ENCODE peak calls at places on chromosomes 12 and 14, in six cellular contexts. One of them, this sample, is unnamed.

GRCh38 chr12:131115766-131116165 is 162.1 kb downstream of the ADGRD1 start:
- DNase-seq in neuronal stem cell: no peak
- DNase-seq in IMR-90: no peak
- DNase-seq in mesenchymal stem cell: no peak
- DNase-seq in H1: no peak
- DNase-seq in trophoblast cell: no peak
- DNase-seq in this sample: no peak

GRCh38 chr14:101112351-101113107 is 209.0 kb upstream of the RTL1 start:
- DNase-seq in neuronal stem cell: no peak
- DNase-seq in IMR-90: no peak
- DNase-seq in mesenchymal stem cell: no peak
- DNase-seq in H1: no peak
- DNase-seq in trophoblast cell: no peak
- DNase-seq in this sample: no peak

GRCh38 chr12:28231248-28231647 is 41.0 kb downstream of the CCDC91 start:
- DNase-seq in neuronal stem cell: no peak
- DNase-seq in IMR-90: no peak
- DNase-seq in mesenchymal stem cell: no peak
- DNase-seq in H1: no peak
- DNase-seq in trophoblast cell: no peak
- DNase-seq in this sample: no peak

GRCh38 chr12:76308866-76309265 is 39.3 kb downstream of the BBS10 start:
- DNase-seq in neuronal stem cell: no peak
- DNase-seq in IMR-90: no peak
- DNase-seq in mesenchymal stem cell: no peak
- DNase-seq in H1: no peak
- DNase-seq in trophoblast cell: no peak
- DNase-seq in this sample: no peak

GRCh38 chr14:28926091-28926490 is 159.5 kb downstream of the FOXG1 start:
- DNase-seq in neuronal stem cell: no peak
- DNase-seq in IMR-90: no peak
- DNase-seq in mesenchymal stem cell: no peak
- DNase-seq in H1: no peak
- DNase-seq in trophoblast cell: no peak
- DNase-seq in this sample: no peak

GRCh38 chr12:32983968-32984367 is 87.4 kb upstream of the PKP2 start:
- DNase-seq in neuronal stem cell: no peak
- DNase-seq in IMR-90: no peak
- DNase-seq in mesenchymal stem cell: no peak
- DNase-seq in H1: peak; percentile 17
- DNase-seq in trophoblast cell: peak; percentile 57
- DNase-seq in this sample: peak; percentile 76

GRCh38 chr14:96273629-96274028 is 17.6 kb downstream of the BDKRB1 start:
- DNase-seq in neuronal stem cell: no peak
- DNase-seq in IMR-90: no peak
- DNase-seq in mesenchymal stem cell: no peak
- DNase-seq in H1: no peak
- DNase-seq in trophoblast cell: no peak
- DNase-seq in this sample: no peak

GRCh38 chr14:73633517-73634332 is 11.1 kb upstream of the DNAL1 start:
- DNase-seq in neuronal stem cell: peak; percentile 67
- DNase-seq in IMR-90: peak; percentile 69
- DNase-seq in mesenchymal stem cell: peak; percentile 72
- DNase-seq in H1: no peak
- DNase-seq in trophoblast cell: peak; percentile 46
- DNase-seq in this sample: peak; percentile 63

GRCh38 chr14:95033851-95034622 is 123.3 kb downstream of the DICER1 start:
- DNase-seq in neuronal stem cell: no peak
- DNase-seq in IMR-90: no peak
- DNase-seq in mesenchymal stem cell: no peak
- DNase-seq in H1: no peak
- DNase-seq in trophoblast cell: no peak
- DNase-seq in this sample: no peak

GRCh38 chr14:88476825-88477224 is 78.0 kb downstream of the PTPN21 start:
- DNase-seq in neuronal stem cell: no peak
- DNase-seq in IMR-90: no peak
- DNase-seq in mesenchymal stem cell: no peak
- DNase-seq in H1: no peak
- DNase-seq in trophoblast cell: no peak
- DNase-seq in this sample: no peak

GRCh38 chr12:67068773-67069450 is 200.2 kb upstream of the CAND1 start:
- DNase-seq in neuronal stem cell: peak; percentile 66
- DNase-seq in IMR-90: peak; percentile 7
- DNase-seq in mesenchymal stem cell: peak; percentile 46
- DNase-seq in H1: peak; percentile 25
- DNase-seq in trophoblast cell: peak; percentile 63
- DNase-seq in this sample: peak; percentile 74

GRCh38 chr12:78062781-78063180 is 232.1 kb downstream of the NAV3 start:
- DNase-seq in neuronal stem cell: no peak
- DNase-seq in IMR-90: peak; percentile 83
- DNase-seq in mesenchymal stem cell: peak; percentile 40
- DNase-seq in H1: no peak
- DNase-seq in trophoblast cell: no peak
- DNase-seq in this sample: no peak

GRCh38 chr12:70698345-70698744 is 61.1 kb upstream of the PTPRB start:
- DNase-seq in neuronal stem cell: no peak
- DNase-seq in IMR-90: no peak
- DNase-seq in mesenchymal stem cell: no peak
- DNase-seq in H1: no peak
- DNase-seq in trophoblast cell: no peak
- DNase-seq in this sample: no peak

GRCh38 chr12:93242154-93242958 is 135.4 kb upstream of the NUDT4 start:
- DNase-seq in neuronal stem cell: no peak
- DNase-seq in IMR-90: no peak
- DNase-seq in mesenchymal stem cell: no peak
- DNase-seq in H1: no peak
- DNase-seq in trophoblast cell: no peak
- DNase-seq in this sample: no peak

GRCh38 chr12:115370650-115371049 is 686.7 kb upstream of the TBX3 start:
- DNase-seq in neuronal stem cell: no peak
- DNase-seq in IMR-90: no peak
- DNase-seq in mesenchymal stem cell: peak; percentile 9
- DNase-seq in H1: no peak
- DNase-seq in trophoblast cell: no peak
- DNase-seq in this sample: no peak

GRCh38 chr14:95683793-95684192 is 2.4 kb upstream of the TCL1B start:
- DNase-seq in neuronal stem cell: no peak
- DNase-seq in IMR-90: no peak
- DNase-seq in mesenchymal stem cell: no peak
- DNase-seq in H1: no peak
- DNase-seq in trophoblast cell: peak; percentile 21
- DNase-seq in this sample: peak; percentile 72

GRCh38 chr12:6620885-6621274 is 13.7 kb upstream of the CHD4 start:
- DNase-seq in neuronal stem cell: no peak
- DNase-seq in IMR-90: no peak
- DNase-seq in mesenchymal stem cell: no peak
- DNase-seq in H1: no peak
- DNase-seq in trophoblast cell: no peak
- DNase-seq in this sample: no peak

GRCh38 chr12:45257185-45257585 is 41.3 kb downstream of the ANO6 start:
- DNase-seq in neuronal stem cell: no peak
- DNase-seq in IMR-90: no peak
- DNase-seq in mesenchymal stem cell: no peak
- DNase-seq in H1: no peak
- DNase-seq in trophoblast cell: no peak
- DNase-seq in this sample: no peak
- H2AK5ac ChIP-seq in neuronal stem cell: no peak overlapping the region
- H2AK5ac ChIP-seq in IMR-90: peak overlapping the region; percentile 36
- H2AK5ac ChIP-seq in mesenchymal stem cell: no peak overlapping the region
- H2AK5ac ChIP-seq in H1: peak overlapping the region; percentile 32
- H2AK5ac ChIP-seq in trophoblast cell: peak overlapping the region; percentile 11
- H2AK5ac ChIP-seq in this sample: no peak overlapping the region

GRCh38 chr12:24948816-24949722 is at the start of gene BCAT1:
- DNase-seq in neuronal stem cell: peak; percentile 48
- DNase-seq in IMR-90: peak; percentile 88
- DNase-seq in mesenchymal stem cell: peak; percentile 89
- DNase-seq in H1: peak; percentile 57
- DNase-seq in trophoblast cell: peak; percentile 48
- DNase-seq in this sample: peak; percentile 86

GRCh38 chr12:24947541-24948451 is 1.1 kb downstream of the BCAT1 start:
- DNase-seq in neuronal stem cell: no peak
- DNase-seq in IMR-90: no peak
- DNase-seq in mesenchymal stem cell: peak; percentile 50
- DNase-seq in H1: no peak
- DNase-seq in trophoblast cell: no peak
- DNase-seq in this sample: no peak

GRCh38 chr12:24948452-24948815 is 467 bp downstream of the BCAT1 start:
- DNase-seq in neuronal stem cell: peak; percentile 26
- DNase-seq in IMR-90: peak; percentile 54
- DNase-seq in mesenchymal stem cell: peak; percentile 51
- DNase-seq in H1: no peak
- DNase-seq in trophoblast cell: no peak
- DNase-seq in this sample: peak; percentile 59

GRCh38 chr12:24952389-24952788 is 3.5 kb upstream of the BCAT1 start:
- DNase-seq in neuronal stem cell: no peak
- DNase-seq in IMR-90: no peak
- DNase-seq in mesenchymal stem cell: no peak
- DNase-seq in H1: no peak
- DNase-seq in trophoblast cell: no peak
- DNase-seq in this sample: no peak

GRCh38 chr12:24950231-24950834 is 1.4 kb upstream of the BCAT1 start:
- DNase-seq in neuronal stem cell: no peak
- DNase-seq in IMR-90: no peak
- DNase-seq in mesenchymal stem cell: peak; percentile 21
- DNase-seq in H1: no peak
- DNase-seq in trophoblast cell: no peak
- DNase-seq in this sample: no peak
- H4K8ac ChIP-seq in neuronal stem cell: no peak overlapping the region
- H4K8ac ChIP-seq in IMR-90: peak overlapping the region; percentile 30
- H4K8ac ChIP-seq in mesenchymal stem cell: no peak overlapping the region
- H4K8ac ChIP-seq in H1: no peak overlapping the region
- H4K8ac ChIP-seq in trophoblast cell: no peak overlapping the region
- H4K8ac ChIP-seq in this sample: no peak overlapping the region

DNA sequence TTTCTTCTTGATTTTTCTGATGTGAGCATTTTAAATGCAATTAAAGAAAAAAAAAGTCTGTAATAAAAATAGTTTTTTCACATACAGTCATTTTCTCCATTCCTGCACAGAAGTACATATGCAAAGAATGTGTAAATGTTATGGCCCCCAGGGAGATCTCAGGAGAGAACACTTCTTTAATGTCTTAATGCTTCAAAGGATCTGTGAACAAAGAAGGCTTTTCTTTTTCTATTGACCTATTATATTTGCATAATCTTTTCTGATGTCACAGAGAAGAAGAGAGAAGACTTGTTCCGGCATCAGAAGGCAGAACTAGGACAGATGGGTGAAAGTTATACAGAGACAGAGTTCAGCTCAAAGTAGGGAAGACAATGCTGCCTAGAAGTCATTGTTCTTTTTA is 413.5 kb upstream of the STXBP6 start:
- DNase-seq in neuronal stem cell: no peak
- DNase-seq in IMR-90: no peak
- DNase-seq in mesenchymal stem cell: no peak
- DNase-seq in H1: no peak
- DNase-seq in trophoblast cell: no peak
- DNase-seq in this sample: no peak
- H3K9me3 ChIP-seq in neuronal stem cell: no peaks in the 10 kb centered on the region
- H3K9me3 ChIP-seq in IMR-90: peaks cover 14% of the 10 kb centered on the region
- H3K9me3 ChIP-seq in mesenchymal stem cell: no peaks in the 10 kb centered on the region
- H3K9me3 ChIP-seq in H1: no peaks in the 10 kb centered on the region
- H3K9me3 ChIP-seq in trophoblast cell: no peaks in the 10 kb centered on the region
- H3K9me3 ChIP-seq in this sample: no peaks in the 10 kb centered on the region

DNA sequence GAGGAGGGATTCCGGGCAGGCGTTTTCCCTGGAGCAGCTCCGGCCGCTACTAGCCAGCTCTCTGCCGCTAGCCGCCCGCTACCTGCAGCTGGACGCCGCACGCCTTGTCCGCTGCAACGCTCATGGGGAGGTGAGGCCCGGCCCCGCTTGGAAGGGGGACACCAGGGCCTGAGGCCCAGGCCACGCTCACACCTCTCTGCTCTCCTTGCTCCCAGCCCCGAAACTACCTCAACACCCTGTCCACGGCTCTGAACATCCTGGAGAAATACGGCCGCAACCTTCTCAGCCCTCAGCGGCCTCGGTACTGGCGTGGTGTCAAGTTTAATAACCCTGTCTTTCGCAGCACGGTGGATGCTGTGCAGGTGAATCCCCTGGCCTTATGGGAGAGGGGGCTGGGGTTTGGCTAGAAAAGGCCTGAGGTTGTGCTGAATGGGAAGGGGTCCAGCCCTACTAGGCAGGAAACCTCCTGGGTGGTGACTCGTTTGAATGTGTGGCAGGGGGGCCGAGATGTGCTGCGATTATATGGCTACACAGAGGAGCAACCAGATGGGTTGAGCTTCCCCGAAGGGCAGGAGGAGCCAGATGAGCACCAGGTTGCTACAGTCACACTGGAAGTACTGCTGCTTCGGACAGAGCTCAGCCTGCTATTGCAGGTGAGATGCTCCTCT is 597 bp downstream of the RNF31 start:
- DNase-seq in neuronal stem cell: no peak
- DNase-seq in IMR-90: no peak
- DNase-seq in mesenchymal stem cell: no peak
- DNase-seq in H1: no peak
- DNase-seq in trophoblast cell: no peak
- DNase-seq in this sample: no peak
- H2AK5ac ChIP-seq in neuronal stem cell: peak overlapping the region; percentile 86
- H2AK5ac ChIP-seq in IMR-90: peak overlapping the region; percentile 82
- H2AK5ac ChIP-seq in mesenchymal stem cell: peak overlapping the region; percentile 10
- H2AK5ac ChIP-seq in H1: no peak overlapping the region
- H2AK5ac ChIP-seq in trophoblast cell: peak overlapping the region; percentile 14
- H2AK5ac ChIP-seq in this sample: no peak overlapping the region

GRCh38 chr14:30607156-30607780 is 14.9 kb upstream of the SCFD1 start:
- DNase-seq in neuronal stem cell: no peak
- DNase-seq in IMR-90: peak; percentile 56
- DNase-seq in mesenchymal stem cell: peak; percentile 17
- DNase-seq in H1: no peak
- DNase-seq in trophoblast cell: no peak
- DNase-seq in this sample: no peak
- H4K8ac ChIP-seq in neuronal stem cell: no peak overlapping the region
- H4K8ac ChIP-seq in IMR-90: no peak overlapping the region
- H4K8ac ChIP-seq in mesenchymal stem cell: no peak overlapping the region
- H4K8ac ChIP-seq in H1: no peak overlapping the region
- H4K8ac ChIP-seq in trophoblast cell: no peak overlapping the region
- H4K8ac ChIP-seq in this sample: no peak overlapping the region

DNA sequence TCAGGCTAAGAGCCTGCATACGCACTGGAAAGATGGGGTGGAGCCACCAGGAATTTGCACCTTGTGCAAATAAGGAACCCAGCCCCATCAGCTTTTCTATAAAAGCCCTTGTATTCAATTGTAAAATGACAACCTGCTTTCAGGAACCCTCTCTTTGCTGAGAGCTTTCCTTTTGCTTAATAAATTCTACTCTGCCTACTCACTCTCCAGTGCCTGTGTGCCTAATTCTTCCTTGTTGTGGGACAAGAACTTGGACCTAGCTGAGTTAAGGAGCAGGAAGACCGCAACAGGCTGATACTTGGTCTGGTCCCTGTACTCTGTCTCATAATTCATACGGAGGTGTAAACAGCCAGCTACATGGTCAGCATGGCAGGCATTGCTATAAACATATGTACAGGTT is 120.3 kb downstream of the EMP1 start:
- DNase-seq in neuronal stem cell: no peak
- DNase-seq in IMR-90: no peak
- DNase-seq in mesenchymal stem cell: no peak
- DNase-seq in H1: no peak
- DNase-seq in trophoblast cell: no peak
- DNase-seq in this sample: no peak
- H3K9me3 ChIP-seq in neuronal stem cell: peaks cover 9% of the 10 kb centered on the region
- H3K9me3 ChIP-seq in IMR-90: no peaks in the 10 kb centered on the region
- H3K9me3 ChIP-seq in mesenchymal stem cell: no peaks in the 10 kb centered on the region
- H3K9me3 ChIP-seq in H1: no peaks in the 10 kb centered on the region
- H3K9me3 ChIP-seq in trophoblast cell: peaks cover 3% of the 10 kb centered on the region
- H3K9me3 ChIP-seq in this sample: peaks cover 9% of the 10 kb centered on the region

This sample was measured in H9.